ENCODE peak calls at places on chromosomes 4 and X, in five cellular contexts. D is AG04450, P is lower lobe of right lung, E is heart left ventricle, O is ovary. Y is an unnamed sample. For H3K9me3, the result is how much of the 10 kb centered on the place peaks cover.

GRCh38 chr4:162056947-162057346 is 106.9 kb downstream of the FSTL5 start:
- DNase-seq in P (no peak), O (no peak), D (no peak), E (peak), Y (no peak)

GRCh38 chrX:152276277-152276676 is 137.9 kb upstream of the MAGEA10 start:
- DNase-seq in O (no peak), P (no peak), E (no peak), D (no peak), Y (no peak)

GRCh38 chrX:139093201-139093600 is 381.7 kb upstream of the FGF13 start:
- DNase-seq in E (no peak), O (no peak), D (no peak), P (no peak), Y (no peak)

GRCh38 chrX:1452497-1453389 is at the start of gene ASMTL:
- DNase-seq in E (peak), D (peak), P (peak), O (peak), Y (peak)

GRCh38 chr4:101865501-101866062 is 75.1 kb downstream of the BANK1 start:
- DNase-seq in O (no peak), D (no peak), E (no peak), P (no peak), Y (no peak)

GRCh38 chrX:48663241-48663640 is 20.4 kb upstream of the WAS start:
- DNase-seq in E (no peak), O (no peak), D (no peak), P (no peak), Y (no peak)

GRCh38 chrX:41086627-41086932 is 1.3 kb downstream of the USP9X start:
- DNase-seq in O (no peak), E (no peak), P (no peak), D (no peak), Y (no peak)

GRCh38 chrX:44908198-44908597 is 35.2 kb downstream of the KDM6A start:
- DNase-seq in O (no peak), P (no peak), E (no peak), D (no peak), Y (no peak)

GRCh38 chrX:153794897-153795816 is 689 bp downstream of the SSR4 start:
- DNase-seq in P (peak), O (peak), D (no peak), E (no peak), Y (no peak)

GRCh38 chr4:98470831-98471230 is 187.6 kb downstream of the TSPAN5 start:
- DNase-seq in P (no peak), D (no peak), E (no peak), O (no peak), Y (no peak)

GRCh38 chrX:118215346-118215745 is 98.7 kb upstream of the KLHL13 start:
- DNase-seq in O (no peak), P (no peak), E (no peak), D (no peak), Y (no peak)

GRCh38 chrX:100649550-100650356 is 5.8 kb downstream of the SRPX2 start:
- DNase-seq in E (peak), D (peak), O (peak), P (peak), Y (peak)

GRCh38 chrX:118724775-118725174 is 2.6 kb upstream of the IL13RA1 start:
- DNase-seq in P (no peak), O (no peak), E (no peak), D (no peak), Y (no peak)

GRCh38 chr4:67723949-67724348 is 23.0 kb upstream of the UBA6 start:
- DNase-seq in E (no peak), P (no peak), D (no peak), O (no peak), Y (no peak)

GRCh38 chr4:158895797-158896442 is 127.1 kb downstream of the FNIP2 start:
- DNase-seq in P (no peak), E (no peak), D (no peak), O (no peak), Y (no peak)
- TF ChIP-seq CTCF in P (peak), E (no peak), D (peak), O (no peak), Y (no peak)

GRCh38 chr4:141518222-141518621 is 118.2 kb upstream of the IL15 start:
- DNase-seq in E (no peak), D (no peak), O (no peak), P (no peak), Y (no peak)
- H3K9me3 ChIP-seq in E (under half), D (under half), O (under half), P (under half), Y (under half)

GRCh38 chr4:23337292-23337691 is 552.6 kb downstream of the PPARGC1A start:
- DNase-seq in O (no peak), P (no peak), E (no peak), D (no peak), Y (no peak)
- TF ChIP-seq CTCF in O (no peak), P (no peak), E (no peak), D (peak), Y (peak)

GRCh38 chrX:36803151-36803550 is 205.0 kb upstream of the FAM47C start:
- DNase-seq in D (no peak), P (no peak), E (no peak), O (no peak), Y (no peak)

DNA sequence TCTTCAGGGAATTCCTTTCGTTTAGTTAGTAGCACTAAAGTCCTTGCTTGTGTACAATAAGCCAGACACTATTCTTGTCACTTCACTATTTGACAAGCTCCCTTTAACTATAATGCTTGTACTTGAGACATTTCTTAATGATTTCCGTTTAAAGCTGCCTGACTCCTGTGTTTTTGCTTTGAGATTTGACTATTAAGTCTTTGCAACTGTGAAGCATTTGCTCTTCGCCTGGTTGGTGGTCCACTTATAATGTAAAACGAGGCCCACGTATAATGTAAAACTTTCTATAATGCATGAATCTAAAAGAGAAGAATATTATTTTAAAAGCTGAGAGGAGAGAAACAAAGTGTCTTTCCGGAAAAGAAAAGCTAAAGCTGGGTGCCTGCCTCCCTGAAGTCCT is 204.1 kb upstream of the FAM47C start:
- DNase-seq in D (no peak), O (no peak), P (no peak), E (no peak), Y (no peak)
- H3K9me3 ChIP-seq in D (under half), O (under half), P (under half), E (under half), Y (under half)

GRCh38 chrX:318068-318738 is 393 bp downstream of the GTPBP6 start:
- DNase-seq in E (peak), P (peak), O (peak), D (peak), Y (peak)

GRCh38 chrX:317424-318067 is 1.1 kb downstream of the GTPBP6 start:
- DNase-seq in E (no peak), P (no peak), D (peak), O (no peak), Y (no peak)

GRCh38 chrX:320126-320783 is 1.7 kb upstream of the GTPBP6 start:
- DNase-seq in D (no peak), P (peak), E (peak), O (peak), Y (peak)

GRCh38 chrX:319579-320125 is 1.1 kb upstream of the GTPBP6 start:
- DNase-seq in E (peak), O (peak), D (no peak), P (peak), Y (peak)

GRCh38 chrX:318739-319578 is at the start of gene GTPBP6:
- DNase-seq in E (peak), D (peak), O (peak), P (peak), Y (peak)
- TF ChIP-seq CTCF in E (no peak), D (peak), O (no peak), P (peak), Y (no peak)

GRCh38 chr4:271492-272103 is 33.7 kb downstream of the ZNF732 start:
- DNase-seq in O (no peak), E (no peak), P (no peak), D (no peak), Y (no peak)

DNA sequence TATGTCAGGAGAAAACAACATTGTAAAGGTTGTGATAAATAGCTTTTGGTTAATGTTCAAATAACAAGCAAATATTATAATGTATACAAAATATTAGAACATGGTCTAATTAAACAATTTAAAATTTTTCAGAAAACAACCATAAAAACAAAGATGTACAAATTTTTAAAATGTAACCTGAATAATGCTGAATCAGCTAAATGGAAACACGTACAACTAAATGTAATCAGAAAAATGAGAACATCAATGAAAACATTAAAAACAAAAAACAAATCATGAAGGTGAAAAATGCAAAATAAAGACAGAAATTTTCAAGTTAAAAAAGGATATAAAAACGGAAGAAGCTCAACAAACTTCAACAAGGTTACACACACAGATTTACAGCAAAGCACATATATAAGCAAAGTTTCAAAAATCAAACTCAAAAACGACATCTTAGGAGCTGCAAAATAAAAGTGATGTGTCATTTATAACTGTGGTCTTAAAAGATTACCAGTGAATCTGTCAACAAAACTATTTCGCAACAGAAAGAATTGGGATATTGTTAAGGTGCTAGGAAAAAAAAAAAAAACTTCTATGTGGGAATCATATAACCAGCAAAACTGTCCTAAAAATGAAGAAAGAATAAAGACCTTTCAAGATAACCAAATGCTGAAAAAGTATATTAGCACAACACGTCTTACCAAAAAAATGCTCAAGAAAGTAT is 31.8 kb downstream of the ZNF732 start:
- DNase-seq in E (no peak), O (no peak), D (no peak), P (no peak), Y (no peak)
- H3K9me3 ChIP-seq in E (half or more), O (under half), D (under half), P (half or more), Y (half or more)

GRCh38 chrX:121581885-121582284 is 534.5 kb downstream of the GLUD2 start:
- DNase-seq in D (no peak), P (no peak), E (no peak), O (no peak), Y (no peak)
- TF ChIP-seq CTCF in D (no peak), P (no peak), E (no peak), O (no peak), Y (no peak)

DNA sequence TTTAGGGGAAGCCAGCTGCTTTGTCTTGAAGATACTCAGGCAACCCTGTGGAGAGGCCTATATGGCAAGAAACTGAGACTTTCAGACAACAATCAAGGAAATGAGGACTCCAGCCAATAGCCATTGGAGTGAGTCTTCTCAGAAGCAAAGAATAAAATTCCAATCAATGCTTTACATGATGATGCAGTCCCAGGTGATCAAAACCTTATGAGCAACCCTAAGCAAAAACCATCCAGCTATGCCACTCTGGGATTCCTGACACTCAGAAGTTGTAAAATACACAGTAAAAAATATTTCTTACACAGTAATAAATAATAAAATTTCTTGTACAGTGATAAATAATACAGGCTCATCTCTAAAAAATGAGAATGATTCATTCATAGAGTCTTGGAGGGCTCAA is 150.5 kb downstream of the IL15 start:
- DNase-seq in O (no peak), D (no peak), P (no peak), E (no peak), Y (no peak)
- H3K9me3 ChIP-seq in O (under half), D (under half), P (under half), E (under half), Y (under half)

DNA sequence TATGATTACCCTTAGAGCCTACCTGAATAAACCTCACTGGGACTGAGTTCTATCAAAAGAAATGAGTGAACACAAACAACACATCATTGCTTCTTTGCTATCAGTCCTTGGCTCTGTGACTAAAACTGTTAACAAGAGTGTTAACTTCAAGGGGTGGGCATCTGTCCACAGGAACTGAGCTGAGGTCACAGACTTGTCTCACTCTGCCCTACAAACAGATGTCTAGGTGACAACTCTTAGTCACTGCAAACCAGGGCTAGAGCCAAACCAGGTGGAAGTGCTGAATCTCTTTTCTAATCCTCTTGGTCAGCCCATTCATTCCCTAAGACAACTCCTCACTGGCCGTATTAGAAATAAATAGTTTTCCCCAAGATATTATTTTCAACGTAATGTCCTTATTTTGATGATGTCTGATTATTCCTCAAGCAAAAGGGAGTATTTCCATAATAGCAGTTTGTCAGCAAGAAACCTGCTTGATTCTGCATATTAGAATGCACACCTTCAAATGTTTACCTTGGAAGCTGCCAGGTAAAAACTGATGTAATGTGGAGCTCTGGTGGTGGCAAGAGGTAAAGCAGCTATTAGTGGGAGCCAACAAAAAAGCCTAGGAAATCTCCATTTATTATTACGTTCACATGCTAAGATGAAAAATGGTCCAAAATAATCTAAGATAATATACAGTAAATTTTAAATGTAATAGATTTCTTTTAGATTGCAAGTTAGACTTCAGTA is 4.0 kb downstream of the COL25A1 start:
- DNase-seq in D (no peak), O (no peak), E (no peak), P (no peak), Y (no peak)
- TF ChIP-seq CTCF in D (peak), O (no peak), E (no peak), P (peak), Y (peak)

Y was measured in kidney.